ENCODE peak calls at places on chromosomes 11 and 22, in nine cellular contexts. One of them, this sample, is unnamed.
A peak's percentile ranks its signal among the peaks of the same experiment; 100 is the strongest.

GRCh38 chr11:71163371-71163770 is 89.0 kb downstream of the SHANK2 start:
- DNase-seq in uterus: no peak
- DNase-seq in testis: no peak
- DNase-seq in body of pancreas: no peak
- DNase-seq in tibial nerve: no peak
- DNase-seq in A549: no peak
- DNase-seq in ovary: no peak
- DNase-seq in Peyer's patch: no peak
- DNase-seq in transverse colon: no peak
- DNase-seq in this sample: no peak

GRCh38 chr11:83278351-83278750 is 7.8 kb downstream of the CCDC90B start:
- DNase-seq in testis: no peak
- DNase-seq in tibial nerve: no peak
- DNase-seq in A549: no peak
- DNase-seq in transverse colon: no peak
- DNase-seq in body of pancreas: no peak
- DNase-seq in ovary: no peak
- DNase-seq in Peyer's patch: no peak
- DNase-seq in uterus: no peak
- DNase-seq in this sample: no peak

GRCh38 chr11:83238111-83238510 is 44.6 kb downstream of the ANKRD42 start:
- DNase-seq in uterus: no peak
- DNase-seq in testis: no peak
- DNase-seq in tibial nerve: no peak
- DNase-seq in A549: no peak
- DNase-seq in Peyer's patch: no peak
- DNase-seq in body of pancreas: no peak
- DNase-seq in ovary: no peak
- DNase-seq in transverse colon: no peak
- DNase-seq in this sample: no peak

GRCh38 chr11:69383946-69384547 is 90.1 kb downstream of the MYEOV start:
- DNase-seq in transverse colon: no peak
- DNase-seq in Peyer's patch: no peak
- DNase-seq in tibial nerve: peak; percentile 10
- DNase-seq in ovary: no peak
- DNase-seq in testis: peak; percentile 12
- DNase-seq in body of pancreas: no peak
- DNase-seq in A549: no peak
- DNase-seq in uterus: no peak
- DNase-seq in this sample: no peak

GRCh38 chr11:75159081-75159953 is 8.4 kb downstream of the SLCO2B1 start:
- DNase-seq in body of pancreas: peak; percentile 67
- DNase-seq in tibial nerve: no peak
- DNase-seq in ovary: no peak
- DNase-seq in transverse colon: peak; percentile 79
- DNase-seq in Peyer's patch: peak; percentile 79
- DNase-seq in A549: no peak
- DNase-seq in uterus: no peak
- DNase-seq in testis: no peak
- DNase-seq in this sample: no peak

GRCh38 chr11:9214765-9215164 is 50.4 kb downstream of the DENND5A start:
- DNase-seq in uterus: no peak
- DNase-seq in A549: peak; percentile 38
- DNase-seq in Peyer's patch: no peak
- DNase-seq in ovary: no peak
- DNase-seq in tibial nerve: no peak
- DNase-seq in body of pancreas: no peak
- DNase-seq in transverse colon: no peak
- DNase-seq in testis: no peak
- DNase-seq in this sample: no peak

GRCh38 chr22:32883131-32883530 is 81.6 kb downstream of the TIMP3 start:
- DNase-seq in transverse colon: no peak
- DNase-seq in uterus: no peak
- DNase-seq in body of pancreas: no peak
- DNase-seq in A549: no peak
- DNase-seq in testis: no peak
- DNase-seq in Peyer's patch: no peak
- DNase-seq in tibial nerve: no peak
- DNase-seq in ovary: no peak
- DNase-seq in this sample: no peak

GRCh38 chr11:13685461-13686108 is 17.1 kb downstream of the FAR1 start:
- DNase-seq in testis: no peak
- DNase-seq in Peyer's patch: no peak
- DNase-seq in A549: no peak
- DNase-seq in body of pancreas: no peak
- DNase-seq in ovary: no peak
- DNase-seq in uterus: no peak
- DNase-seq in tibial nerve: no peak
- DNase-seq in transverse colon: no peak
- DNase-seq in this sample: no peak

GRCh38 chr22:37228106-37229011 is 15.7 kb downstream of the RAC2 start:
- DNase-seq in transverse colon: peak; percentile 41
- DNase-seq in testis: no peak
- DNase-seq in A549: no peak
- DNase-seq in Peyer's patch: no peak
- DNase-seq in tibial nerve: no peak
- DNase-seq in body of pancreas: no peak
- DNase-seq in ovary: no peak
- DNase-seq in uterus: no peak
- DNase-seq in this sample: no peak

GRCh38 chr22:40732996-40733292 is 53.7 kb downstream of the MCHR1 start:
- DNase-seq in testis: no peak
- DNase-seq in uterus: no peak
- DNase-seq in A549: no peak
- DNase-seq in body of pancreas: no peak
- DNase-seq in tibial nerve: no peak
- DNase-seq in ovary: no peak
- DNase-seq in Peyer's patch: no peak
- DNase-seq in transverse colon: no peak
- DNase-seq in this sample: no peak

GRCh38 chr22:40733919-40734318 is 54.6 kb downstream of the MCHR1 start:
- DNase-seq in ovary: no peak
- DNase-seq in body of pancreas: no peak
- DNase-seq in transverse colon: no peak
- DNase-seq in Peyer's patch: no peak
- DNase-seq in tibial nerve: no peak
- DNase-seq in testis: no peak
- DNase-seq in A549: no peak
- DNase-seq in uterus: no peak
- DNase-seq in this sample: no peak

GRCh38 chr22:40729284-40729683 is 50.0 kb downstream of the MCHR1 start:
- DNase-seq in Peyer's patch: no peak
- DNase-seq in A549: no peak
- DNase-seq in tibial nerve: no peak
- DNase-seq in body of pancreas: no peak
- DNase-seq in uterus: no peak
- DNase-seq in transverse colon: no peak
- DNase-seq in ovary: no peak
- DNase-seq in testis: no peak
- DNase-seq in this sample: no peak

GRCh38 chr22:40727607-40728325 is 48.5 kb downstream of the MCHR1 start:
- DNase-seq in A549: no peak
- DNase-seq in ovary: no peak
- DNase-seq in uterus: no peak
- DNase-seq in transverse colon: no peak
- DNase-seq in testis: no peak
- DNase-seq in body of pancreas: no peak
- DNase-seq in tibial nerve: no peak
- DNase-seq in Peyer's patch: no peak
- DNase-seq in this sample: no peak

DNA sequence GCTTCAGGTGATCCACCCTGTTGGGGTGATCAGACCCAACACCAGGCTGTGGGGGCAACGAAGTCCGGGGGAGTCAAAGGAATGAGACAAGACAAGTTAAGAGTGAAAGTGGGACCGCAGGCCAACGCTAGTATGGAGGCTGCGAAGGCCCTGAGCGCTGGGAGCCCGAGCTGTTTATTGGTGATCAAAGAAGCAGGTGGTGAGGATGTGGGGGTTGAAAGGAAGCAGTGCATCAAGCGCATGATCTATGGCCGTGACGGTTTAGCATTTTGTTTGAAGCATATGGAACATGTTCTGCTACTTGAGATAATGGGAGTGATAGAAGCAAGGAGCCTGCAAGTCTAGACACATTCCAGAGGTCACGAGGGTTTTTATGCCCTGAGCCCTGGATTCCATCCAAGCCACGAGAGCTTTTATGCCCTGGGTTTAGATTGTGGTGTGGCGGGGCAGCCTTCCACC is 49.5 kb downstream of the MCHR1 start:
- DNase-seq in Peyer's patch: no peak
- DNase-seq in testis: no peak
- DNase-seq in uterus: no peak
- DNase-seq in tibial nerve: no peak
- DNase-seq in A549: no peak
- DNase-seq in body of pancreas: no peak
- DNase-seq in transverse colon: peak; percentile 54
- DNase-seq in ovary: no peak
- DNase-seq in this sample: peak; percentile 84
- H3K4me1 ChIP-seq in Peyer's patch: no peaks in the 10 kb centered on the region
- H3K4me1 ChIP-seq in testis: peaks cover 4% of the 10 kb centered on the region
- H3K4me1 ChIP-seq in uterus: no peaks in the 10 kb centered on the region
- H3K4me1 ChIP-seq in tibial nerve: peaks cover 9% of the 10 kb centered on the region
- H3K4me1 ChIP-seq in A549: peaks cover 17% of the 10 kb centered on the region
- H3K4me1 ChIP-seq in body of pancreas: peaks cover 11% of the 10 kb centered on the region
- H3K4me1 ChIP-seq in transverse colon: peaks cover 36% of the 10 kb centered on the region
- H3K4me1 ChIP-seq in ovary: peaks cover 8% of the 10 kb centered on the region
- H3K4me1 ChIP-seq in this sample: peaks cover 61% of the 10 kb centered on the region

DNA sequence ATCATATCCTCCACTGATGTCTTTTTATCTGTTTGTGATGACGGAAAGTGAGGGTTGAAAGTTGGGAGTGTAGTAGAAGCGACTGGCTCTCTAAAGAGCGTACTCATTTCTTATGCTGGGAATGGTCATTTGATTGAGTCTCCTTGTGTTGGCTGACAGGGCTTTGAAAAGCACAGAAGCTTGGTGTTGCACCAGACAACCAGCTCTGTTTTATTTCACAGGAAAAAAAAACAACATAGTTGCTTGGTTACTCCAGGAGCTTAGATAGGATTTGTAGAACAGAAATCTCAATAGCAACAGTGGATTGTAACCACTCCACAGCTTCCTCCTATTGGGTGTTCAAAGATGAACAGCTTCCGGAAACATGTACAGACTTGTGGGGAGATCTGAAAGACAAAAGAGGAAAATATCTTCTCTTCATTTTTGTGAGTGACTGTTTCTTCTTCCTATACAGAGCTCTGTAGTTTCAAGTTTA is 2.7 kb downstream of the RBM14 start:
- DNase-seq in Peyer's patch: no peak
- DNase-seq in tibial nerve: no peak
- DNase-seq in ovary: no peak
- DNase-seq in uterus: no peak
- DNase-seq in A549: peak; percentile 25
- DNase-seq in testis: no peak
- DNase-seq in body of pancreas: no peak
- DNase-seq in transverse colon: no peak
- DNase-seq in this sample: no peak
- TF ChIP-seq POLR2A in Peyer's patch: no peak
- TF ChIP-seq POLR2A in tibial nerve: no peak
- TF ChIP-seq POLR2A in ovary: no peak
- TF ChIP-seq POLR2A in uterus: no peak
- TF ChIP-seq POLR2A in A549: no peak
- TF ChIP-seq POLR2A in testis: no peak
- TF ChIP-seq POLR2A in body of pancreas: no peak
- TF ChIP-seq POLR2A in transverse colon: peak; percentile 41
- TF ChIP-seq POLR2A in this sample: peak; percentile 11

GRCh38 chr11:32092581-32093170 is 1.8 kb downstream of the RCN1 start:
- DNase-seq in ovary: no peak
- DNase-seq in body of pancreas: no peak
- DNase-seq in tibial nerve: no peak
- DNase-seq in testis: no peak
- DNase-seq in Peyer's patch: no peak
- DNase-seq in uterus: no peak
- DNase-seq in transverse colon: no peak
- DNase-seq in A549: no peak
- DNase-seq in this sample: no peak
- H3K27ac ChIP-seq in ovary: no peak overlapping the region
- H3K27ac ChIP-seq in body of pancreas: no peak overlapping the region
- H3K27ac ChIP-seq in tibial nerve: no peak overlapping the region
- H3K27ac ChIP-seq in testis: no peak overlapping the region
- H3K27ac ChIP-seq in Peyer's patch: no peak overlapping the region
- H3K27ac ChIP-seq in uterus: peak overlapping the region; percentile 90
- H3K27ac ChIP-seq in transverse colon: no peak overlapping the region
- H3K27ac ChIP-seq in A549: peak overlapping the region; percentile 100
- H3K27ac ChIP-seq in this sample: no peak overlapping the region

GRCh38 chr22:46750530-46750800 is 12.0 kb upstream of the TBC1D22A start:
- DNase-seq in body of pancreas: no peak
- DNase-seq in testis: no peak
- DNase-seq in tibial nerve: no peak
- DNase-seq in ovary: no peak
- DNase-seq in A549: no peak
- DNase-seq in Peyer's patch: no peak
- DNase-seq in transverse colon: no peak
- DNase-seq in uterus: no peak
- DNase-seq in this sample: no peak

GRCh38 chr22:46752286-46752685 is 10.2 kb upstream of the TBC1D22A start:
- DNase-seq in tibial nerve: no peak
- DNase-seq in body of pancreas: no peak
- DNase-seq in transverse colon: no peak
- DNase-seq in testis: no peak
- DNase-seq in Peyer's patch: no peak
- DNase-seq in uterus: no peak
- DNase-seq in ovary: no peak
- DNase-seq in A549: no peak
- DNase-seq in this sample: no peak

GRCh38 chr22:46748948-46749681 is 11.1 kb upstream of the CERK start:
- DNase-seq in Peyer's patch: no peak
- DNase-seq in A549: no peak
- DNase-seq in body of pancreas: no peak
- DNase-seq in testis: no peak
- DNase-seq in ovary: no peak
- DNase-seq in tibial nerve: no peak
- DNase-seq in uterus: no peak
- DNase-seq in transverse colon: no peak
- DNase-seq in this sample: no peak

GRCh38 chr22:46749682-46750529 is 11.9 kb upstream of the CERK start:
- DNase-seq in tibial nerve: no peak
- DNase-seq in body of pancreas: no peak
- DNase-seq in transverse colon: no peak
- DNase-seq in A549: no peak
- DNase-seq in testis: no peak
- DNase-seq in Peyer's patch: no peak
- DNase-seq in uterus: no peak
- DNase-seq in ovary: no peak
- DNase-seq in this sample: no peak

DNA sequence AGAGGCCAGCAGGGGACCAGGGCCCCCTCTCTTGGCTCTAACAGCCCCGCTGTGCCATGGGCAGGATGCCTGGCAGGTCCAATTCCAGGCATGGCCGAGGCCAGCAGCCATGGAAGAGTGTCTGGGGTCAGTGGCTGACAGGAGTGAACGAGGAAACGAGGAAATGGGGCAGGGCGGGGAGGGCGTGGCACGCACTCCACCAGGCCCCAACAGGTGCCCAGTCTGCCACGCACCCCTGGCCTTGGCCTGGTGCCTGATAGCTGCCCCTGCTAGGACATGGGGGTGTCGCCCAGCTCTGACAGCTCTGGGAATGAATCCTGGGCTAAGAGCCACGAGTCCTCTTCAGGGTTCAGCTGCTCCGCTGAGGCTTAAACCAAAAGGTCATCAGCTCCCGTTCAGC is 11.6 kb upstream of the TBC1D22A start:
- DNase-seq in ovary: no peak
- DNase-seq in A549: no peak
- DNase-seq in transverse colon: peak; percentile 80
- DNase-seq in uterus: no peak
- DNase-seq in Peyer's patch: peak; percentile 83
- DNase-seq in body of pancreas: no peak
- DNase-seq in testis: no peak
- DNase-seq in tibial nerve: no peak
- DNase-seq in this sample: peak; percentile 94
- H3K4me1 ChIP-seq in ovary: peaks cover 7% of the 10 kb centered on the region
- H3K4me1 ChIP-seq in A549: peaks cover 40% of the 10 kb centered on the region
- H3K4me1 ChIP-seq in transverse colon: peaks cover 54% of the 10 kb centered on the region
- H3K4me1 ChIP-seq in uterus: peaks cover 6% of the 10 kb centered on the region
- H3K4me1 ChIP-seq in Peyer's patch: peaks cover 13% of the 10 kb centered on the region
- H3K4me1 ChIP-seq in body of pancreas: peaks cover 33% of the 10 kb centered on the region
- H3K4me1 ChIP-seq in testis: peaks cover 3% of the 10 kb centered on the region
- H3K4me1 ChIP-seq in tibial nerve: peaks cover 41% of the 10 kb centered on the region
- H3K4me1 ChIP-seq in this sample: peaks cover 56% of the 10 kb centered on the region

This sample was measured in thyroid gland.